ENCODE peak calls at places on chromosomes 16 and 17, in ten cellular contexts. Y is K562; U is colonic mucosa; G is HCT116; T is Panc1; L is heart right ventricle; D is H1; V is thoracic aorta; P is CD8-positive, alpha-beta T cell; W is heart left ventricle. J is an unnamed sample. For H3K9me3, the result is how much of the 10 kb centered on the place peaks cover.

GRCh38 chr16:82038941-82039340 is 3.9 kb downstream of the HSD17B2 start:
- DNase-seq in Y (no peak), U (no peak), G (no peak), T (no peak), L (no peak), D (no peak), V (no peak), P (no peak), W (no peak), J (no peak)

GRCh38 chr17:44345497-44346026 is 460 bp downstream of the GRN start:
- DNase-seq in Y (peak), U (peak), G (peak), T (no peak), L (peak), D (no peak), V (no peak), P (peak), W (peak), J (peak)

GRCh38 chr16:81492965-81493754 is 48.6 kb downstream of the CMIP start:
- DNase-seq in Y (no peak), U (no peak), G (peak), T (no peak), L (no peak), D (no peak), V (no peak), P (no peak), W (no peak), J (no peak)

GRCh38 chr16:53711390-53711789 is 7.4 kb downstream of the FTO start:
- DNase-seq in Y (no peak), U (no peak), G (no peak), T (no peak), L (no peak), D (no peak), V (no peak), P (no peak), W (no peak), J (no peak)

GRCh38 chr17:57900991-57901743 is 51.3 kb upstream of the MRPS23 start:
- DNase-seq in Y (no peak), U (peak), G (no peak), T (no peak), L (no peak), D (no peak), V (no peak), P (no peak), W (no peak), J (no peak)

GRCh38 chr17:16352838-16353701 is at the start of gene CENPV:
- DNase-seq in Y (peak), U (peak), G (peak), T (no peak), L (no peak), D (peak), V (no peak), P (peak), W (peak), J (peak)

GRCh38 chr16:29743827-29744531 is 1.8 kb downstream of the C16orf54 start:
- DNase-seq in Y (no peak), U (peak), G (no peak), T (no peak), L (no peak), D (no peak), V (no peak), P (peak), W (no peak), J (no peak)

GRCh38 chr17:57541472-57542394 is 203.4 kb downstream of the CCDC182 start:
- DNase-seq in Y (peak), U (no peak), G (peak), T (no peak), L (peak), D (no peak), V (peak), P (no peak), W (peak), J (no peak)

GRCh38 chr16:59249049-59249448 is 514.9 kb upstream of the GOT2 start:
- DNase-seq in Y (no peak), U (no peak), G (no peak), T (no peak), L (no peak), D (peak), V (no peak), P (no peak), W (no peak), J (no peak)

GRCh38 chr17:6139447-6139832 is 69.3 kb downstream of the WSCD1 start:
- DNase-seq in Y (no peak), U (no peak), G (no peak), T (no peak), L (no peak), D (no peak), V (no peak), P (no peak), W (no peak), J (no peak)

GRCh38 chr16:68704232-68704867 is 32.7 kb upstream of the CDH1 start:
- DNase-seq in Y (peak), U (peak), G (peak), T (peak), L (peak), D (peak), V (no peak), P (peak), W (peak), J (peak)

GRCh38 chr17:57671546-57672204 is 73.4 kb downstream of the CCDC182 start:
- DNase-seq in Y (peak), U (peak), G (peak), T (peak), L (peak), D (peak), V (peak), P (peak), W (peak), J (peak)

GRCh38 chr16:23131436-23131835 is 17.8 kb downstream of the USP31 start:
- DNase-seq in Y (no peak), U (no peak), G (no peak), T (no peak), L (no peak), D (no peak), V (no peak), P (no peak), W (no peak), J (no peak)

GRCh38 chr16:27625050-27625697 is 75.2 kb downstream of the KATNIP start:
- DNase-seq in Y (no peak), U (peak), G (no peak), T (no peak), L (peak), D (no peak), V (no peak), P (no peak), W (no peak), J (no peak)

GRCh38 chr17:3740611-3741073 is 16.9 kb downstream of the HASPIN start:
- DNase-seq in Y (no peak), U (no peak), G (no peak), T (no peak), L (no peak), D (no peak), V (no peak), P (peak), W (no peak), J (no peak)

GRCh38 chr16:83995756-83996155 is 27.7 kb downstream of the NECAB2 start:
- DNase-seq in Y (peak), U (peak), G (peak), T (no peak), L (peak), D (no peak), V (no peak), P (no peak), W (peak), J (no peak)

GRCh38 chr16:89700649-89701424 is 668 bp downstream of the SPATA2L start:
- DNase-seq in Y (peak), U (peak), G (no peak), T (no peak), L (no peak), D (no peak), V (no peak), P (peak), W (no peak), J (peak)

GRCh38 chr16:70391881-70392481 is 45.3 kb downstream of the DDX19A start:
- DNase-seq in Y (no peak), U (no peak), G (no peak), T (no peak), L (peak), D (no peak), V (no peak), P (no peak), W (no peak), J (peak)

GRCh38 chr16:2210386-2211365 is at the start of gene BRICD5:
- DNase-seq in Y (no peak), U (no peak), G (no peak), T (no peak), L (no peak), D (no peak), V (no peak), P (no peak), W (no peak), J (peak)

GRCh38 chr16:13234999-13235398 is 333.6 kb downstream of the SHISA9 start:
- DNase-seq in Y (no peak), U (no peak), G (no peak), T (no peak), L (no peak), D (no peak), V (no peak), P (no peak), W (no peak), J (no peak)

GRCh38 chr16:13242201-13242600 is 340.8 kb downstream of the SHISA9 start:
- DNase-seq in Y (no peak), U (no peak), G (no peak), T (no peak), L (no peak), D (no peak), V (no peak), P (no peak), W (no peak), J (no peak)

GRCh38 chr16:13236308-13236707 is 334.9 kb downstream of the SHISA9 start:
- DNase-seq in Y (no peak), U (no peak), G (no peak), T (no peak), L (no peak), D (no peak), V (no peak), P (no peak), W (no peak), J (no peak)

DNA sequence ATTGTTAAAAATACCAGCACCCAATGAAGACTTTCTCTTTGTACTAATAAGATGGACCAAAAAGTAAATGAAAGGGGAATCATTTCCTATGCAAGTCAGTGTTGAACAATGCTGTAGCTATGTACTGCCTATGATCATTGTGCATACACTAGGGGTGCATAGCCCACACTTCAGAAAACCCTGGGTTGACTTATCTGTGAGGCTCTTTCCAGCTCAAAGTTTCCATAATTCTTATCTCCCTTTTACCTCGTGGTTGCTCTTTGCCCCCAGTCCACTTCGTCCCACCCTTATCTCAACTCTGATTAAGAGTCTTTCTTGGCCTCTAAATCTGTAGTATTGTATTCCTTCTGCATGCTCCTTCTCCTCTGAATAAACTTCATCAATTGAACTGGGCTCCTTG is 336.8 kb downstream of the SHISA9 start:
- DNase-seq in Y (no peak), U (no peak), G (no peak), T (no peak), L (no peak), D (no peak), V (no peak), P (no peak), W (no peak), J (no peak)
- H3K4me3 ChIP-seq in Y (no peak), U (no peak), G (no peak), T (no peak), L (no peak), D (no peak), V (no peak), P (no peak), W (no peak), J (no peak)

GRCh38 chr17:82948081-82948511 is 108.3 kb upstream of the ZNF750 start:
- DNase-seq in Y (no peak), U (no peak), G (no peak), T (no peak), L (no peak), D (no peak), V (no peak), P (no peak), W (no peak), J (no peak)

GRCh38 chr17:82943751-82944150 is 103.9 kb upstream of the ZNF750 start:
- DNase-seq in Y (no peak), U (no peak), G (no peak), T (no peak), L (no peak), D (no peak), V (no peak), P (no peak), W (no peak), J (no peak)

GRCh38 chr17:82947051-82947991 is 107.5 kb upstream of the ZNF750 start:
- DNase-seq in Y (no peak), U (no peak), G (no peak), T (no peak), L (no peak), D (no peak), V (no peak), P (no peak), W (no peak), J (no peak)

GRCh38 chr17:82944990-82945389 is 105.2 kb upstream of the ZNF750 start:
- DNase-seq in Y (no peak), U (no peak), G (no peak), T (no peak), L (no peak), D (no peak), V (no peak), P (no peak), W (no peak), J (no peak)

GRCh38 chr17:82946081-82946480 is 106.3 kb upstream of the ZNF750 start:
- DNase-seq in Y (no peak), U (no peak), G (no peak), T (no peak), L (no peak), D (no peak), V (no peak), P (no peak), W (no peak), J (no peak)
- H3K9me3 ChIP-seq in Y (under half), U (under half), G (under half), T (under half), L (under half), D (half or more), V (under half), P (under half), W (under half), J (half or more)

GRCh38 chr17:7484964-7485377 is 805 bp downstream of the POLR2A start:
- DNase-seq in Y (no peak), U (no peak), G (no peak), T (no peak), L (no peak), D (no peak), V (no peak), P (no peak), W (no peak), J (no peak)
- TF ChIP-seq CTCF in Y (no peak), U (no peak), G (no peak), T (no peak), L (no peak), D (no peak), V (no peak), P (no peak), W (no peak), J (peak)

DNA sequence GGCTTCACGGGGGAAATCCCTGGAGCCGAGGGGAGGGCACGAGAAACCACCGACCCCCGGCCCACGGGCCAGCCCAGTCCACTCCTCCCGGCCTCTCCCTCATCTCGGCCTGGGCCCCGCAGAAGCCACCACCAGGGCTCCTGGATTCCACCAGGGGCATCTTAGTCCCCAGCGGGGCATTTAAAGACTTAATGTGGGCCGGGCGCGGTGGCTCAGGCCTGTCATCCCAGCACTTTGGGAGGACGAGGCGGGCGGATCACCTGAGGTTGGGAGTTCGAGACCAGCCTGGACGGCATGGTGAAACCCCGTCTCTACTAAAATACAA is 24.1 kb upstream of the ABR start:
- DNase-seq in Y (no peak), U (no peak), G (no peak), T (no peak), L (no peak), D (no peak), V (no peak), P (no peak), W (no peak), J (no peak)
- H3K4me3 ChIP-seq in Y (no peak), U (peak), G (peak), T (peak), L (peak), D (peak), V (peak), P (no peak), W (peak), J (peak)

DNA sequence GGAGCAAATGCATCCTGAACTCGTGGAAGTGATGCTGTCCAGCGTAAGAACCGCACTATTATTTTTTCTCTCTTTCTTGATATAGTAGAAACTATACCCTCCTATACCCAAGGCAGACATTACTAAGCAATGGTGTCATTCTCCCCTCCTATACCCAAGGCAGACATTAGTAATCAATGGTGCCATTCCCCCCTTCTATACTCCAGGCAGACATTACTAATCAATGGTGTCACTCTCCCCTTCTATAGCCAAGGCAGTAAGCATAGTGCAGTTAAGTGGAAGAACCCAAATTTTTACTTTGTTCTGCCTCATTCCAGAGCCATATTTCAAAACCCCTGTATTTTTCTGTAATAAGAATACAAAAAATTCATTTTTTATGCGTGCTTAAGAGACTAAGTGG is 506.2 kb upstream of the EEF2KMT start:
- DNase-seq in Y (no peak), U (no peak), G (no peak), T (no peak), L (no peak), D (no peak), V (no peak), P (no peak), W (no peak), J (no peak)
- H3K9me3 ChIP-seq in Y (under half), U (under half), G (under half), T (under half), L (under half), D (under half), V (under half), P (under half), W (under half), J (under half)

GRCh38 chr17:82098939-82099765 is 1.1 kb upstream of the FASN start:
- DNase-seq in Y (peak), U (no peak), G (no peak), T (no peak), L (no peak), D (no peak), V (no peak), P (peak), W (no peak), J (peak)

GRCh38 chr17:82098169-82098938 is at the start of gene FASN:
- DNase-seq in Y (peak), U (peak), G (peak), T (no peak), L (peak), D (peak), V (peak), P (peak), W (peak), J (peak)

GRCh38 chr17:82097187-82097918 is 683 bp downstream of the FASN start:
- DNase-seq in Y (peak), U (peak), G (no peak), T (no peak), L (peak), D (no peak), V (no peak), P (no peak), W (no peak), J (peak)

GRCh38 chr17:82096709-82097186 is 1.3 kb downstream of the FASN start:
- DNase-seq in Y (no peak), U (no peak), G (no peak), T (no peak), L (no peak), D (no peak), V (no peak), P (no peak), W (no peak), J (peak)

GRCh38 chr17:82097919-82098168 is 192 bp downstream of the FASN start:
- DNase-seq in Y (peak), U (no peak), G (no peak), T (no peak), L (no peak), D (no peak), V (no peak), P (no peak), W (no peak), J (no peak)
- TF ChIP-seq CTCF in Y (no peak), U (no peak), G (no peak), T (no peak), L (no peak), D (no peak), V (no peak), P (no peak), W (no peak), J (no peak)